ENCODE peak calls at places on chromosomes 12 and 14, in six cellular contexts. H is IMR-90, N is neuronal stem cell, U is mesendoderm, Y is H1, I is trophoblast cell. P is an unnamed sample.

GRCh38 chr12:1422604-1423315 is 171.6 kb downstream of the FBXL14 start:
- DNase-seq in H (no peak), N (no peak), U (no peak), Y (no peak), I (no peak), P (no peak)

GRCh38 chr14:74407801-74408154 is 18.2 kb downstream of the SYNDIG1L start:
- DNase-seq in H (no peak), N (no peak), U (no peak), Y (no peak), I (no peak), P (no peak)

GRCh38 chr12:40020261-40020691 is 85.6 kb downstream of the SLC2A13 start:
- DNase-seq in H (no peak), N (no peak), U (peak), Y (no peak), I (no peak), P (no peak)

GRCh38 chr14:50520947-50521815 is 11.2 kb downstream of the MAP4K5 start:
- DNase-seq in H (peak), N (no peak), U (no peak), Y (no peak), I (no peak), P (peak)

GRCh38 chr12:57837779-57838562 is 8.6 kb downstream of the CTDSP2 start:
- DNase-seq in H (peak), N (no peak), U (peak), Y (no peak), I (no peak), P (peak)

GRCh38 chr12:79848321-79848720 is 86.6 kb downstream of the PPP1R12A start:
- DNase-seq in H (peak), N (no peak), U (no peak), Y (no peak), I (no peak), P (peak)

GRCh38 chr12:115351513-115352077 is 667.6 kb upstream of the TBX3 start:
- DNase-seq in H (peak), N (no peak), U (no peak), Y (no peak), I (no peak), P (no peak)

GRCh38 chr12:90250766-90251165 is 542.1 kb upstream of the ATP2B1 start:
- DNase-seq in H (no peak), N (no peak), U (no peak), Y (no peak), I (no peak), P (no peak)

GRCh38 chr14:88184956-88185355 is 138.1 kb downstream of the KCNK10 start:
- DNase-seq in H (no peak), N (no peak), U (no peak), Y (no peak), I (no peak), P (no peak)

GRCh38 chr12:95446511-95446910 is 27.4 kb upstream of the METAP2 start:
- DNase-seq in H (peak), N (peak), U (peak), Y (peak), I (no peak), P (peak)

GRCh38 chr12:47722136-47722834 is 3.0 kb downstream of the ENDOU start:
- DNase-seq in H (no peak), N (no peak), U (no peak), Y (no peak), I (peak), P (no peak)
- H3K4me2 ChIP-seq in H (no peak), N (no peak), U (no peak), Y (no peak), I (no peak), P (no peak)

GRCh38 chr14:104677506-104678332 is 11.7 kb upstream of the INF2 start:
- DNase-seq in H (peak), N (peak), U (peak), Y (no peak), I (peak), P (peak)
- H2BK120ac ChIP-seq in H (peak), N (peak), U (peak), Y (peak), I (peak), P (peak)

GRCh38 chr14:35878272-35879140 is 52.4 kb downstream of the BRMS1L start:
- DNase-seq in H (peak), N (no peak), U (no peak), Y (no peak), I (peak), P (peak)
- H3K4me3 ChIP-seq in H (no peak), N (no peak), U (no peak), Y (no peak), I (no peak), P (no peak)

DNA sequence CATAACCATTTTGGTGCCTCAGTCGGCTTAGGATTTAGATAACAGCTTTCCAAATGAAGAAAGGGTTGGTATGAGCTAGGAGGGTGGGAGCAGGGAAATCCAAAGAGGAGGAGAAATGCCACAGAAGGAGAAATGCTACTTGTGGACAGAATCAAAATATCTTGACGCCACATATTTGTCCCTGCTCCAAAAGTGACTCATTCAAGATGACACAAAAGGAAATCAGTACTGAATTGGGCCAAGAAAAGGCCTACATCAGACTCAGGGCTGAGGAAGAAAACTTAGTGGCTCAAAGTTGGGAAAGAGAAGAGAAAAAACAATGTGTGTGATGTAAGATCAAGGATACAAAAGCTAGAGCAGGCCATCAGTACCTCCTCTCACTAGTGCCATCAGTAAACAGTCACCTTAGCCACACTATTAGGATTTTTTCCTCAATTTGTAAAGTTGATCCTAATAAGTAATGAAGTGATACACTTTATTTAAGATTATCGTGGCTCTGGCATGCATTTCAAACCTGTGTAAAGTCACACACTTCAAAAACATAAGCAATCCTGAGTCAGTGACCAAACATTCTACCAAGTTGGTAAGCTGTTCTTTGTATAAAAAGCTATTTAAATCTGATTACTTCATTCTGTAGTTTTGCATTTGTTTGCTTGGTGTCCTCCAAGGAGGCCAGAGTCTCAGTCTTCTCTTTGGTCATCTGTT is 52.5 kb upstream of the VPS33A start:
- DNase-seq in H (peak), N (no peak), U (no peak), Y (no peak), I (no peak), P (peak)
- H3K4me2 ChIP-seq in H (peak), N (no peak), U (no peak), Y (no peak), I (no peak), P (no peak)

GRCh38 chr12:19431407-19432308 is 7.6 kb upstream of the AEBP2 start:
- DNase-seq in H (peak), N (no peak), U (peak), Y (no peak), I (peak), P (peak)
- H2BK120ac ChIP-seq in H (peak), N (no peak), U (peak), Y (peak), I (peak), P (peak)

GRCh38 chr14:36646664-36647416 is 14.8 kb upstream of the PAX9 start:
- DNase-seq in H (no peak), N (no peak), U (peak), Y (no peak), I (no peak), P (no peak)
- H3K4me3 ChIP-seq in H (no peak), N (peak), U (no peak), Y (peak), I (peak), P (peak)